ENCODE peak calls at places on chromosomes 4 and X, in six cellular contexts. X, K, L, E, J and N are unnamed samples.

GRCh38 chr4:42282081-42282901 is 115.0 kb upstream of the SHISA3 start:
- DNase-seq in X (no peak), K (peak; percentile 85), L (peak; percentile 81), E (peak; percentile 65), J (peak; percentile 63), N (peak; percentile 40)

GRCh38 chr4:52869656-52870055 is 7.5 kb downstream of the RASL11B start:
- DNase-seq in X (no peak), K (no peak), L (no peak), E (no peak), J (no peak), N (no peak)

GRCh38 chr4:146381263-146381872 is 140.4 kb downstream of the SLC10A7 start:
- DNase-seq in X (no peak), K (no peak), L (no peak), E (no peak), J (no peak), N (no peak)

GRCh38 chr4:79689735-79690134 is 281.7 kb upstream of the GK2 start:
- DNase-seq in X (no peak), K (no peak), L (no peak), E (no peak), J (no peak), N (no peak)

GRCh38 chr4:1711055-1711905 is 839 bp downstream of the SLBP start:
- DNase-seq in X (peak; percentile 82), K (peak; percentile 83), L (peak; percentile 75), E (peak; percentile 74), J (peak; percentile 30), N (no peak)

GRCh38 chrX:28901637-28902036 is 314.4 kb downstream of the IL1RAPL1 start:
- DNase-seq in X (no peak), K (no peak), L (no peak), E (peak; percentile 51), J (no peak), N (no peak)

GRCh38 chrX:42414057-42414456 is 363.9 kb downstream of the PPP1R2C start:
- DNase-seq in X (no peak), K (no peak), L (no peak), E (no peak), J (no peak), N (no peak)

GRCh38 chr4:1036976-1037810 is 25.8 kb downstream of the FGFRL1 start:
- DNase-seq in X (no peak), K (no peak), L (peak; percentile 64), E (no peak), J (no peak), N (no peak)

GRCh38 chrX:119145241-119145653 is 17.6 kb upstream of the KIAA1210 start:
- DNase-seq in X (no peak), K (peak; percentile 58), L (peak; percentile 71), E (peak; percentile 42), J (peak; percentile 37), N (no peak)

GRCh38 chr4:174716986-174717770 is 111.9 kb downstream of the GLRA3 start:
- DNase-seq in X (no peak), K (no peak), L (no peak), E (no peak), J (no peak), N (no peak)

GRCh38 chr4:174713181-174713580 is 115.9 kb downstream of the GLRA3 start:
- DNase-seq in X (no peak), K (no peak), L (no peak), E (peak; percentile 58), J (no peak), N (no peak)

GRCh38 chr4:174714393-174715211 is 114.4 kb downstream of the GLRA3 start:
- DNase-seq in X (no peak), K (peak; percentile 63), L (peak; percentile 78), E (peak; percentile 76), J (peak; percentile 73), N (peak; percentile 6)

GRCh38 chr4:174713821-174714220 is 115.2 kb downstream of the GLRA3 start:
- DNase-seq in X (no peak), K (peak; percentile 13), L (no peak), E (no peak), J (no peak), N (no peak)

DNA sequence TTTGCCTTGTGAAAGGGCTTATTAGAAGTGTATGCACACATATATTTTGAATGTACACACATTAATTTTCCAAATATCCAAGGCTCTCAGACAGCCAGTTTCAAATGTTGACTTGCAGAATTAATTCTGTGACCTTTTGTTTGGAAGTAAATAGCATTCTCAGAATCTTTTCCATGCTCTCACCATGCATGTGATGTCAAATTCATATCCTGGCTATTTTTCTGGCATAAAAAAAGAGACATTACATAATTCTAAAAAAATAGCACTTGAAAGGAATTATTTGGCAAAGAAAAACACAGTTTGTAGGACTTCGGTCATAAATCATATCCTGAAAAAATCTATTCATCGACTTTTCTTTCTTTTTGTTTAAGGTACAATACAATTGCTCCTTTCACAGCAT is 111.3 kb downstream of the GLRA3 start:
- DNase-seq in X (no peak), K (no peak), L (no peak), E (no peak), J (no peak), N (no peak)
- H3K4me3 ChIP-seq in X (no peak overlapping the region), K (no peak overlapping the region), L (no peak overlapping the region), E (peak overlapping the region; percentile 62), J (no peak overlapping the region), N (no peak overlapping the region)

GRCh38 chr4:183399166-183399565 is 45.3 kb upstream of the CDKN2AIP start:
- DNase-seq in X (no peak), K (no peak), L (no peak), E (no peak), J (no peak), N (no peak)

GRCh38 chr4:183398298-183399129 is 45.9 kb upstream of the CDKN2AIP start:
- DNase-seq in X (peak; percentile 88), K (peak; percentile 92), L (peak; percentile 93), E (peak; percentile 87), J (peak; percentile 63), N (peak; percentile 35)

GRCh38 chr4:183399616-183400015 is 44.8 kb upstream of the CDKN2AIP start:
- DNase-seq in X (no peak), K (peak; percentile 10), L (no peak), E (no peak), J (no peak), N (no peak)

GRCh38 chr4:183396187-183396738 is 48.2 kb upstream of the CDKN2AIP start:
- DNase-seq in X (no peak), K (peak; percentile 22), L (no peak), E (no peak), J (no peak), N (no peak)

DNA sequence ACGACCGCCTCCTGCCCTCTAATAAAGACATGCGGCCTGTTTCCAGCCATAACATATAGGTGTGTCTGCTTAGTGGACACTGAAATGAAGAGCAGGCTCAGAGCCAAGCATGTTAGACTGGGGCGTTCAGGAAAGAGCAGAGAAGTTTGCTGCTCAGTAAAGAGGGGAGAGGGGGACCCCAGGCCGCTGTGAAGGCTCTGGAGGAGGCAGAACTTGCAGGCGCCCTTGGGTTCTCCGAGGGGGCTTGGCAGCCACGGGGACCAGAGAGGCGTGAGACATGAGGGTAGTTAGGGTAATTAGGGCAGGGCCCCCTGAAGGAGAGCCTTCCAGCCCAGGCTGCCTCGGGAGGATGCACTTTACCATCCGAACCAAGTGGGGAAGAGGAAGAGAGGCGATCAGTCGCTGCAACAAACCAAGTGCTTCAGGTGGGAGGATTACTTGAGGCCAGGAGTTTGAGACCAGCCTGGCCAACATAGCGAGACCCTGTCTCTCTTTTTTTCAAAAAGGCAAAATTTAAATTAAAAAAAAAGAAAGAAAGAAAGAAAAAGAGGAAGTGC is 46.6 kb upstream of the CDKN2AIP start:
- DNase-seq in X (no peak), K (no peak), L (no peak), E (no peak), J (no peak), N (no peak)
- H3K4me3 ChIP-seq in X (no peak overlapping the region), K (peak overlapping the region; percentile 77), L (no peak overlapping the region), E (peak overlapping the region; percentile 82), J (peak overlapping the region; percentile 34), N (peak overlapping the region; percentile 57)

GRCh38 chrX:3550160-3550765 is 163.2 kb downstream of the PRKX start:
- DNase-seq in X (no peak), K (peak; percentile 63), L (peak; percentile 63), E (peak; percentile 11), J (peak; percentile 81), N (no peak)

GRCh38 chrX:3545901-3546300 is 167.5 kb downstream of the PRKX start:
- DNase-seq in X (no peak), K (peak; percentile 15), L (no peak), E (no peak), J (no peak), N (no peak)

GRCh38 chrX:3548743-3549441 is 164.6 kb downstream of the PRKX start:
- DNase-seq in X (no peak), K (peak; percentile 90), L (no peak), E (peak; percentile 89), J (peak; percentile 58), N (peak; percentile 49)

GRCh38 chrX:3550871-3551270 is 162.6 kb downstream of the PRKX start:
- DNase-seq in X (no peak), K (no peak), L (no peak), E (no peak), J (no peak), N (no peak)

DNA sequence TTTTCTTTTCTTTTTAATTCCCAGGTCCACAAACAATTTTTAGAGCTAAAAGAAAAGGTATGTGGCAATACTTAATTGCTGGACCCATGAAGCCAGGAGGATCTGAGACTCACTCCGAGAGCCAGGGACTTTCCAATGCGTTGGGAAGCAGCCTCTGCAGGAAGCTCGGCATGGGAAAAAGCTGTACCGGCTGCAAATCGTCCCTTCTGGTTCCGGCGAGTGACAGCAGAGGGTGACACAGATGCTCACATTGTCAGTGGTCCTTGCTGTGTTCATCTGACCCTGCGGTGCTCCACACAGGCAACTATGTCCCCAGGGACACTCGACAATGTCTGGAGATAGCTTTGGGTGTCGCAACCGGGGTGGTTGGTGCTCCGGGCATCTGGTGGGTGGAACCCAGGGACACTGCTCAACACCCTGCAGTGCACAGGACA is 164.0 kb downstream of the PRKX start:
- DNase-seq in X (no peak), K (peak; percentile 77), L (peak; percentile 49), E (peak; percentile 68), J (peak; percentile 61), N (no peak)
- H3K4me3 ChIP-seq in X (no peak overlapping the region), K (peak overlapping the region; percentile 72), L (no peak overlapping the region), E (peak overlapping the region; percentile 66), J (peak overlapping the region; percentile 34), N (peak overlapping the region; percentile 21)

DNA sequence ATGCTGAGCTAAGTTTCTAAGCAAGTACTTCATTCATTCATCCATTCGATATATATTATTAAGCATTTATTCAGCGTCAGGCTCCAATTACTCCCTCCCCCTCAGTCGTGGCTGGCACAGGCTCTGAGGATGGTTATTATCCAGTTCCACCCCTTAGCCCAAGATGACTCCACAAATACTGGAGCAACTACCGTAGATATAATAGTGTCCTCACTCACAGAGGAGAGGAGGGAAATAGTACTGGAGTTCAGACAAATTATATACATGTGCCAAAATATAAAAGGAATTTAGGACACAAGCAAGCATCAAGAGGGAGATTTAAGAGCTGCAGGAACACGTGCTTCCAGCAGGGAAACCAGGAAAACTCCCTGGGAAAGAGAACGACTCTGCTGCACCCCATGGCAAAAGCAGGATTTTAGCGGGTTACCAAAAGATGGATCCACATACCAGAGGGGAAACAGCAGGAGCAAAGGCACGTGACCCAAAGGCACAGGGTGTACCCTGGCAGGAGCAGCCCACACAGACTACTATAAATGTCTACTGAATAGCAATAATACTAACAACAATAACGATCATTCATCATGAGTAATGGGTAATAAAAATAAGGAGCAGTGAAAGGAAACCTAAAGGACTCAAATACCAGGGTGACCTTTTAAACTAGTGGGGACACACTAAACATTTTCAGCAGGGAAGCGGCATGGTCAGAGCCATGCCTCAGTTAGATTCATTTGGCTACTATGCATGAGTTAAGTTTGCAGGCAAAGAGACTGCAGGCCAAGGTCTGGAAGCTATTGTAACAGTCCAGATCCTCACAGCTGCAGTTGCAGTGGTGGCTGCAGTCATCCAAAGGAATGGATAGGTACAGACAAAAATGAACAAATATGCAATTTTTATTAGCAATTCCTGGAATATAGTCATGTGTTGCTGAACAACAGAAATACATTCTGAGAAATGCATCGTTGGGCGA is 153.7 kb downstream of the APBB2 start:
- DNase-seq in X (no peak), K (peak; percentile 62), L (no peak), E (no peak), J (no peak), N (no peak)
- H3K4me3 ChIP-seq in X (no peak overlapping the region), K (no peak overlapping the region), L (peak overlapping the region; percentile 6), E (peak overlapping the region; percentile 24), J (no peak overlapping the region), N (no peak overlapping the region)